ENCODE peak calls at places on chromosome 1, in nine cellular contexts. One of them, this sample, is unnamed.

GRCh38 chr1:26164036-26164927 is 4.5 kb downstream of the C1orf232 start:
- DNase-seq in NCI-H1105 treated with DMSO at 0.1 percent for 48 hours: no peak
- DNase-seq in PC-3: peak
- DNase-seq in activated CD8-positive, alpha-beta T cell treated with anti-CD3 and anti-CD28 coated beads for 36 hours: peak
- DNase-seq in naive thymus-derived CD4-positive, alpha-beta T cell: peak
- DNase-seq in posterior cingulate gyrus: no peak
- DNase-seq in hypothalamus: peak
- DNase-seq in T-cell: peak
- DNase-seq in aorta: peak
- DNase-seq in this sample: peak

GRCh38 chr1:15336866-15337265 is 72.8 kb upstream of the EFHD2 start:
- DNase-seq in activated CD8-positive, alpha-beta T cell treated with anti-CD3 and anti-CD28 coated beads for 36 hours: no peak
- DNase-seq in NCI-H1105 treated with DMSO at 0.1 percent for 48 hours: no peak
- DNase-seq in aorta: peak
- DNase-seq in hypothalamus: no peak
- DNase-seq in T-cell: no peak
- DNase-seq in posterior cingulate gyrus: no peak
- DNase-seq in naive thymus-derived CD4-positive, alpha-beta T cell: no peak
- DNase-seq in PC-3: no peak
- DNase-seq in this sample: no peak

GRCh38 chr1:228408869-228409805 is 2.5 kb upstream of the TRIM11 start:
- DNase-seq in NCI-H1105 treated with DMSO at 0.1 percent for 48 hours: no peak
- DNase-seq in hypothalamus: no peak
- DNase-seq in T-cell: no peak
- DNase-seq in PC-3: no peak
- DNase-seq in posterior cingulate gyrus: peak
- DNase-seq in naive thymus-derived CD4-positive, alpha-beta T cell: no peak
- DNase-seq in activated CD8-positive, alpha-beta T cell treated with anti-CD3 and anti-CD28 coated beads for 36 hours: no peak
- DNase-seq in aorta: no peak
- DNase-seq in this sample: no peak

GRCh38 chr1:182278144-182279054 is 113.2 kb downstream of the GLUL start:
- DNase-seq in NCI-H1105 treated with DMSO at 0.1 percent for 48 hours: no peak
- DNase-seq in aorta: no peak
- DNase-seq in hypothalamus: no peak
- DNase-seq in T-cell: no peak
- DNase-seq in activated CD8-positive, alpha-beta T cell treated with anti-CD3 and anti-CD28 coated beads for 36 hours: no peak
- DNase-seq in naive thymus-derived CD4-positive, alpha-beta T cell: no peak
- DNase-seq in PC-3: no peak
- DNase-seq in posterior cingulate gyrus: no peak
- DNase-seq in this sample: no peak

GRCh38 chr1:161779393-161779792 is 13.3 kb downstream of the ATF6 start:
- DNase-seq in T-cell: no peak
- DNase-seq in NCI-H1105 treated with DMSO at 0.1 percent for 48 hours: no peak
- DNase-seq in PC-3: no peak
- DNase-seq in hypothalamus: no peak
- DNase-seq in posterior cingulate gyrus: no peak
- DNase-seq in aorta: no peak
- DNase-seq in naive thymus-derived CD4-positive, alpha-beta T cell: no peak
- DNase-seq in activated CD8-positive, alpha-beta T cell treated with anti-CD3 and anti-CD28 coated beads for 36 hours: no peak
- DNase-seq in this sample: no peak

GRCh38 chr1:211735208-211736170 is 60.1 kb upstream of the NEK2 start:
- DNase-seq in posterior cingulate gyrus: peak
- DNase-seq in T-cell: no peak
- DNase-seq in NCI-H1105 treated with DMSO at 0.1 percent for 48 hours: no peak
- DNase-seq in naive thymus-derived CD4-positive, alpha-beta T cell: no peak
- DNase-seq in aorta: no peak
- DNase-seq in activated CD8-positive, alpha-beta T cell treated with anti-CD3 and anti-CD28 coated beads for 36 hours: no peak
- DNase-seq in hypothalamus: peak
- DNase-seq in PC-3: peak
- DNase-seq in this sample: no peak

GRCh38 chr1:162381383-162381782 is at the start of gene C1orf226:
- DNase-seq in naive thymus-derived CD4-positive, alpha-beta T cell: no peak
- DNase-seq in posterior cingulate gyrus: no peak
- DNase-seq in NCI-H1105 treated with DMSO at 0.1 percent for 48 hours: no peak
- DNase-seq in PC-3: peak
- DNase-seq in hypothalamus: no peak
- DNase-seq in T-cell: no peak
- DNase-seq in aorta: no peak
- DNase-seq in activated CD8-positive, alpha-beta T cell treated with anti-CD3 and anti-CD28 coated beads for 36 hours: no peak
- DNase-seq in this sample: no peak

GRCh38 chr1:184449916-184450315 is 63.1 kb downstream of the C1orf21 start:
- DNase-seq in hypothalamus: no peak
- DNase-seq in T-cell: no peak
- DNase-seq in aorta: no peak
- DNase-seq in NCI-H1105 treated with DMSO at 0.1 percent for 48 hours: no peak
- DNase-seq in activated CD8-positive, alpha-beta T cell treated with anti-CD3 and anti-CD28 coated beads for 36 hours: no peak
- DNase-seq in PC-3: no peak
- DNase-seq in posterior cingulate gyrus: no peak
- DNase-seq in naive thymus-derived CD4-positive, alpha-beta T cell: no peak
- DNase-seq in this sample: no peak

GRCh38 chr1:9816199-9816598 is 7.6 kb downstream of the CLSTN1 start:
- DNase-seq in T-cell: no peak
- DNase-seq in PC-3: no peak
- DNase-seq in posterior cingulate gyrus: no peak
- DNase-seq in hypothalamus: no peak
- DNase-seq in naive thymus-derived CD4-positive, alpha-beta T cell: no peak
- DNase-seq in NCI-H1105 treated with DMSO at 0.1 percent for 48 hours: no peak
- DNase-seq in aorta: no peak
- DNase-seq in activated CD8-positive, alpha-beta T cell treated with anti-CD3 and anti-CD28 coated beads for 36 hours: no peak
- DNase-seq in this sample: no peak

GRCh38 chr1:9689971-9690381 is 38.4 kb downstream of the PIK3CD start:
- DNase-seq in hypothalamus: no peak
- DNase-seq in aorta: peak
- DNase-seq in T-cell: no peak
- DNase-seq in PC-3: no peak
- DNase-seq in posterior cingulate gyrus: no peak
- DNase-seq in NCI-H1105 treated with DMSO at 0.1 percent for 48 hours: no peak
- DNase-seq in activated CD8-positive, alpha-beta T cell treated with anti-CD3 and anti-CD28 coated beads for 36 hours: peak
- DNase-seq in naive thymus-derived CD4-positive, alpha-beta T cell: no peak
- DNase-seq in this sample: peak

GRCh38 chr1:156692958-156693857 is 12.2 kb downstream of the CRABP2 start:
- DNase-seq in posterior cingulate gyrus: no peak
- DNase-seq in hypothalamus: no peak
- DNase-seq in activated CD8-positive, alpha-beta T cell treated with anti-CD3 and anti-CD28 coated beads for 36 hours: peak
- DNase-seq in T-cell: no peak
- DNase-seq in naive thymus-derived CD4-positive, alpha-beta T cell: no peak
- DNase-seq in aorta: no peak
- DNase-seq in PC-3: peak
- DNase-seq in NCI-H1105 treated with DMSO at 0.1 percent for 48 hours: peak
- DNase-seq in this sample: no peak

GRCh38 chr1:31183126-31183525 is 56.6 kb downstream of the NKAIN1 start:
- DNase-seq in naive thymus-derived CD4-positive, alpha-beta T cell: no peak
- DNase-seq in PC-3: peak
- DNase-seq in hypothalamus: no peak
- DNase-seq in NCI-H1105 treated with DMSO at 0.1 percent for 48 hours: no peak
- DNase-seq in aorta: no peak
- DNase-seq in T-cell: no peak
- DNase-seq in activated CD8-positive, alpha-beta T cell treated with anti-CD3 and anti-CD28 coated beads for 36 hours: no peak
- DNase-seq in posterior cingulate gyrus: no peak
- DNase-seq in this sample: no peak

GRCh38 chr1:44947774-44948311 is 38.6 kb downstream of the EIF2B3 start:
- DNase-seq in T-cell: no peak
- DNase-seq in aorta: no peak
- DNase-seq in hypothalamus: no peak
- DNase-seq in activated CD8-positive, alpha-beta T cell treated with anti-CD3 and anti-CD28 coated beads for 36 hours: no peak
- DNase-seq in posterior cingulate gyrus: no peak
- DNase-seq in PC-3: no peak
- DNase-seq in naive thymus-derived CD4-positive, alpha-beta T cell: no peak
- DNase-seq in NCI-H1105 treated with DMSO at 0.1 percent for 48 hours: no peak
- DNase-seq in this sample: peak

GRCh38 chr1:153667439-153667838 is 3.4 kb downstream of the ILF2 start:
- DNase-seq in aorta: no peak
- DNase-seq in PC-3: no peak
- DNase-seq in NCI-H1105 treated with DMSO at 0.1 percent for 48 hours: no peak
- DNase-seq in T-cell: no peak
- DNase-seq in activated CD8-positive, alpha-beta T cell treated with anti-CD3 and anti-CD28 coated beads for 36 hours: no peak
- DNase-seq in naive thymus-derived CD4-positive, alpha-beta T cell: no peak
- DNase-seq in hypothalamus: no peak
- DNase-seq in posterior cingulate gyrus: no peak
- DNase-seq in this sample: no peak

GRCh38 chr1:39689635-39690034 is 1.6 kb downstream of the HPCAL4 start:
- DNase-seq in aorta: no peak
- DNase-seq in hypothalamus: no peak
- DNase-seq in posterior cingulate gyrus: no peak
- DNase-seq in PC-3: no peak
- DNase-seq in NCI-H1105 treated with DMSO at 0.1 percent for 48 hours: peak
- DNase-seq in naive thymus-derived CD4-positive, alpha-beta T cell: no peak
- DNase-seq in activated CD8-positive, alpha-beta T cell treated with anti-CD3 and anti-CD28 coated beads for 36 hours: no peak
- DNase-seq in T-cell: no peak
- DNase-seq in this sample: peak

GRCh38 chr1:3550511-3551289 is 60.6 kb downstream of the MEGF6 start:
- DNase-seq in T-cell: no peak
- DNase-seq in posterior cingulate gyrus: no peak
- DNase-seq in naive thymus-derived CD4-positive, alpha-beta T cell: no peak
- DNase-seq in PC-3: no peak
- DNase-seq in hypothalamus: no peak
- DNase-seq in activated CD8-positive, alpha-beta T cell treated with anti-CD3 and anti-CD28 coated beads for 36 hours: no peak
- DNase-seq in NCI-H1105 treated with DMSO at 0.1 percent for 48 hours: no peak
- DNase-seq in aorta: peak
- DNase-seq in this sample: no peak

GRCh38 chr1:154414606-154415005 is 9.5 kb downstream of the IL6R start:
- DNase-seq in naive thymus-derived CD4-positive, alpha-beta T cell: no peak
- DNase-seq in posterior cingulate gyrus: no peak
- DNase-seq in T-cell: no peak
- DNase-seq in hypothalamus: peak
- DNase-seq in aorta: peak
- DNase-seq in activated CD8-positive, alpha-beta T cell treated with anti-CD3 and anti-CD28 coated beads for 36 hours: no peak
- DNase-seq in NCI-H1105 treated with DMSO at 0.1 percent for 48 hours: no peak
- DNase-seq in PC-3: no peak
- DNase-seq in this sample: peak

GRCh38 chr1:208085655-208086054 is 158.5 kb downstream of the PLXNA2 start:
- DNase-seq in hypothalamus: no peak
- DNase-seq in posterior cingulate gyrus: no peak
- DNase-seq in aorta: no peak
- DNase-seq in activated CD8-positive, alpha-beta T cell treated with anti-CD3 and anti-CD28 coated beads for 36 hours: no peak
- DNase-seq in PC-3: no peak
- DNase-seq in naive thymus-derived CD4-positive, alpha-beta T cell: no peak
- DNase-seq in NCI-H1105 treated with DMSO at 0.1 percent for 48 hours: no peak
- DNase-seq in T-cell: no peak
- DNase-seq in this sample: no peak

GRCh38 chr1:206505702-206506375 is 1.5 kb upstream of the RASSF5 start:
- DNase-seq in PC-3: peak
- DNase-seq in activated CD8-positive, alpha-beta T cell treated with anti-CD3 and anti-CD28 coated beads for 36 hours: no peak
- DNase-seq in naive thymus-derived CD4-positive, alpha-beta T cell: no peak
- DNase-seq in posterior cingulate gyrus: no peak
- DNase-seq in NCI-H1105 treated with DMSO at 0.1 percent for 48 hours: no peak
- DNase-seq in hypothalamus: no peak
- DNase-seq in T-cell: no peak
- DNase-seq in aorta: peak
- DNase-seq in this sample: peak

GRCh38 chr1:202860744-202861419 is 28.1 kb downstream of the RABIF start:
- DNase-seq in activated CD8-positive, alpha-beta T cell treated with anti-CD3 and anti-CD28 coated beads for 36 hours: peak
- DNase-seq in NCI-H1105 treated with DMSO at 0.1 percent for 48 hours: peak
- DNase-seq in naive thymus-derived CD4-positive, alpha-beta T cell: peak
- DNase-seq in PC-3: peak
- DNase-seq in aorta: peak
- DNase-seq in T-cell: peak
- DNase-seq in posterior cingulate gyrus: peak
- DNase-seq in hypothalamus: no peak
- DNase-seq in this sample: peak

GRCh38 chr1:235069577-235070563 is 58.8 kb downstream of the TOMM20 start:
- DNase-seq in PC-3: peak
- DNase-seq in naive thymus-derived CD4-positive, alpha-beta T cell: no peak
- DNase-seq in T-cell: no peak
- DNase-seq in NCI-H1105 treated with DMSO at 0.1 percent for 48 hours: peak
- DNase-seq in hypothalamus: no peak
- DNase-seq in posterior cingulate gyrus: no peak
- DNase-seq in aorta: peak
- DNase-seq in activated CD8-positive, alpha-beta T cell treated with anti-CD3 and anti-CD28 coated beads for 36 hours: no peak
- DNase-seq in this sample: peak

GRCh38 chr1:62082456-62083363 is 111.9 kb upstream of the L1TD1 start:
- DNase-seq in activated CD8-positive, alpha-beta T cell treated with anti-CD3 and anti-CD28 coated beads for 36 hours: peak
- DNase-seq in posterior cingulate gyrus: peak
- DNase-seq in NCI-H1105 treated with DMSO at 0.1 percent for 48 hours: peak
- DNase-seq in PC-3: peak
- DNase-seq in hypothalamus: peak
- DNase-seq in naive thymus-derived CD4-positive, alpha-beta T cell: peak
- DNase-seq in aorta: no peak
- DNase-seq in T-cell: peak
- DNase-seq in this sample: peak

GRCh38 chr1:41547781-41548560 is 63.5 kb upstream of the EDN2 start:
- DNase-seq in posterior cingulate gyrus: no peak
- DNase-seq in naive thymus-derived CD4-positive, alpha-beta T cell: no peak
- DNase-seq in NCI-H1105 treated with DMSO at 0.1 percent for 48 hours: no peak
- DNase-seq in activated CD8-positive, alpha-beta T cell treated with anti-CD3 and anti-CD28 coated beads for 36 hours: no peak
- DNase-seq in T-cell: no peak
- DNase-seq in hypothalamus: no peak
- DNase-seq in PC-3: no peak
- DNase-seq in aorta: peak
- DNase-seq in this sample: no peak

GRCh38 chr1:41957568-41957967 is 38.8 kb upstream of the HIVEP3 start:
- DNase-seq in naive thymus-derived CD4-positive, alpha-beta T cell: no peak
- DNase-seq in PC-3: peak
- DNase-seq in T-cell: no peak
- DNase-seq in aorta: no peak
- DNase-seq in posterior cingulate gyrus: no peak
- DNase-seq in NCI-H1105 treated with DMSO at 0.1 percent for 48 hours: no peak
- DNase-seq in hypothalamus: no peak
- DNase-seq in activated CD8-positive, alpha-beta T cell treated with anti-CD3 and anti-CD28 coated beads for 36 hours: no peak
- DNase-seq in this sample: no peak

GRCh38 chr1:10909697-10910489 is 102.6 kb upstream of the TARDBP start:
- DNase-seq in hypothalamus: no peak
- DNase-seq in aorta: no peak
- DNase-seq in posterior cingulate gyrus: no peak
- DNase-seq in PC-3: peak
- DNase-seq in T-cell: peak
- DNase-seq in naive thymus-derived CD4-positive, alpha-beta T cell: peak
- DNase-seq in NCI-H1105 treated with DMSO at 0.1 percent for 48 hours: peak
- DNase-seq in activated CD8-positive, alpha-beta T cell treated with anti-CD3 and anti-CD28 coated beads for 36 hours: peak
- DNase-seq in this sample: no peak

GRCh38 chr1:200888349-200888838 is 6.3 kb upstream of the INAVA start:
- DNase-seq in posterior cingulate gyrus: no peak
- DNase-seq in naive thymus-derived CD4-positive, alpha-beta T cell: peak
- DNase-seq in aorta: no peak
- DNase-seq in hypothalamus: no peak
- DNase-seq in PC-3: peak
- DNase-seq in activated CD8-positive, alpha-beta T cell treated with anti-CD3 and anti-CD28 coated beads for 36 hours: peak
- DNase-seq in NCI-H1105 treated with DMSO at 0.1 percent for 48 hours: no peak
- DNase-seq in T-cell: peak
- DNase-seq in this sample: no peak

GRCh38 chr1:193542668-193543067 is 356.3 kb upstream of the B3GALT2 start:
- DNase-seq in activated CD8-positive, alpha-beta T cell treated with anti-CD3 and anti-CD28 coated beads for 36 hours: no peak
- DNase-seq in naive thymus-derived CD4-positive, alpha-beta T cell: no peak
- DNase-seq in posterior cingulate gyrus: no peak
- DNase-seq in aorta: no peak
- DNase-seq in NCI-H1105 treated with DMSO at 0.1 percent for 48 hours: no peak
- DNase-seq in PC-3: no peak
- DNase-seq in T-cell: no peak
- DNase-seq in hypothalamus: no peak
- DNase-seq in this sample: no peak

GRCh38 chr1:182616130-182617074 is 12.2 kb upstream of the RGS16 start:
- DNase-seq in aorta: peak
- DNase-seq in PC-3: no peak
- DNase-seq in NCI-H1105 treated with DMSO at 0.1 percent for 48 hours: peak
- DNase-seq in T-cell: peak
- DNase-seq in hypothalamus: peak
- DNase-seq in posterior cingulate gyrus: peak
- DNase-seq in activated CD8-positive, alpha-beta T cell treated with anti-CD3 and anti-CD28 coated beads for 36 hours: peak
- DNase-seq in naive thymus-derived CD4-positive, alpha-beta T cell: peak
- DNase-seq in this sample: peak

GRCh38 chr1:17287377-17287776 is 20.6 kb upstream of the PADI4 start:
- DNase-seq in NCI-H1105 treated with DMSO at 0.1 percent for 48 hours: no peak
- DNase-seq in naive thymus-derived CD4-positive, alpha-beta T cell: no peak
- DNase-seq in hypothalamus: no peak
- DNase-seq in PC-3: peak
- DNase-seq in aorta: no peak
- DNase-seq in T-cell: no peak
- DNase-seq in activated CD8-positive, alpha-beta T cell treated with anti-CD3 and anti-CD28 coated beads for 36 hours: no peak
- DNase-seq in posterior cingulate gyrus: no peak
- DNase-seq in this sample: no peak

GRCh38 chr1:19723874-19724273 is 59.2 kb downstream of the HTR6 start:
- DNase-seq in activated CD8-positive, alpha-beta T cell treated with anti-CD3 and anti-CD28 coated beads for 36 hours: no peak
- DNase-seq in T-cell: no peak
- DNase-seq in aorta: no peak
- DNase-seq in naive thymus-derived CD4-positive, alpha-beta T cell: no peak
- DNase-seq in NCI-H1105 treated with DMSO at 0.1 percent for 48 hours: no peak
- DNase-seq in hypothalamus: no peak
- DNase-seq in posterior cingulate gyrus: no peak
- DNase-seq in PC-3: no peak
- DNase-seq in this sample: no peak

GRCh38 chr1:165075725-165076370 is 280.7 kb downstream of the LMX1A start:
- DNase-seq in posterior cingulate gyrus: no peak
- DNase-seq in hypothalamus: no peak
- DNase-seq in PC-3: peak
- DNase-seq in naive thymus-derived CD4-positive, alpha-beta T cell: no peak
- DNase-seq in aorta: no peak
- DNase-seq in activated CD8-positive, alpha-beta T cell treated with anti-CD3 and anti-CD28 coated beads for 36 hours: peak
- DNase-seq in T-cell: no peak
- DNase-seq in NCI-H1105 treated with DMSO at 0.1 percent for 48 hours: peak
- DNase-seq in this sample: no peak

This sample was measured in G401.